ENCODE peak calls at places on chromosomes 2 and 18, in five cellular contexts. M is endodermal cell, H is GM12878, T is dorsolateral prefrontal cortex, I is left ventricle myocardium inferior. N is an unnamed sample.

GRCh38 chr2:16252251-16252650 is 311.9 kb downstream of the MYCN start:
- DNase-seq in H (no peak), M (peak; percentile 43), T (no peak), I (no peak), N (no peak)

GRCh38 chr2:98769784-98770183 is 38.9 kb upstream of the MGAT4A start:
- DNase-seq in T (no peak), I (no peak), H (no peak), M (no peak), N (no peak)

GRCh38 chr18:76496200-76496890 is 1.3 kb upstream of the ZNF516 start:
- DNase-seq in H (no peak), T (no peak), I (peak; percentile 67), M (peak; percentile 90), N (no peak)

GRCh38 chr2:30433902-30434301 is 13.1 kb upstream of the LCLAT1 start:
- DNase-seq in T (no peak), I (no peak), M (no peak), H (no peak), N (no peak)

GRCh38 chr2:26630669-26631360 is 10.4 kb downstream of the CIB4 start:
- DNase-seq in T (peak; percentile 12), H (no peak), I (no peak), M (peak; percentile 72), N (no peak)

GRCh38 chr18:32351014-32351413 is 119.7 kb downstream of the GAREM1 start:
- DNase-seq in I (no peak), M (no peak), H (no peak), T (no peak), N (no peak)

GRCh38 chr2:20374919-20375318 is 24.3 kb upstream of the PUM2 start:
- DNase-seq in I (no peak), M (no peak), H (no peak), T (no peak), N (no peak)

GRCh38 chr2:220512419-220512818 is 885.0 kb downstream of the SLC4A3 start:
- DNase-seq in T (no peak), I (no peak), M (no peak), H (no peak), N (no peak)

GRCh38 chr2:168890006-168890782 is at the start of gene SPC25:
- DNase-seq in M (peak; percentile 98), I (peak; percentile 85), T (peak; percentile 90), H (peak; percentile 82), N (peak; percentile 89)

GRCh38 chr2:7752291-7752690 is 835.1 kb downstream of the RNF144A start:
- DNase-seq in H (no peak), M (no peak), T (no peak), I (no peak), N (no peak)

GRCh38 chr18:63131106-63131943 is 188.2 kb downstream of the BCL2 start:
- DNase-seq in T (no peak), M (peak; percentile 81), I (no peak), H (no peak), N (peak; percentile 4)

GRCh38 chr18:12645751-12646203 is 12.1 kb downstream of the SPIRE1 start:
- DNase-seq in T (peak; percentile 67), I (peak; percentile 55), M (peak; percentile 49), H (no peak), N (no peak)

GRCh38 chr18:9526458-9526857 is 51.1 kb downstream of the RALBP1 start:
- DNase-seq in T (no peak), M (no peak), I (no peak), H (no peak), N (no peak)

GRCh38 chr2:168798076-168798887 is 4.2 kb upstream of the NOSTRIN start:
- DNase-seq in M (peak; percentile 78), H (no peak), T (no peak), I (peak; percentile 33), N (no peak)

GRCh38 chr2:127422631-127423475 is 4.6 kb downstream of the PROC start:
- DNase-seq in M (peak; percentile 85), I (no peak), T (no peak), H (no peak), N (no peak)

GRCh38 chr2:204357175-204357695 is 188.0 kb upstream of the PARD3B start:
- DNase-seq in I (no peak), T (no peak), M (no peak), H (no peak), N (no peak)

GRCh38 chr18:76130845-76131244 is 364.2 kb downstream of the ZNF516 start:
- DNase-seq in I (no peak), H (no peak), M (no peak), T (no peak), N (no peak)

GRCh38 chr2:157628532-157629415 is at the start of gene ACVR1C:
- DNase-seq in M (peak; percentile 97), I (peak; percentile 44), T (peak; percentile 81), H (no peak), N (peak; percentile 73)

GRCh38 chr18:55076643-55077218 is 117.5 kb upstream of the CCDC68 start:
- DNase-seq in I (no peak), M (no peak), T (no peak), H (no peak), N (no peak)

GRCh38 chr2:197926673-197927072 is 122.3 kb downstream of the PLCL1 start:
- DNase-seq in I (no peak), T (no peak), H (no peak), M (no peak), N (no peak)

GRCh38 chr18:54023471-54023870 is 201.0 kb downstream of the MBD2 start:
- DNase-seq in I (no peak), T (no peak), M (no peak), H (peak; percentile 4), N (no peak)

GRCh38 chr2:237980751-237981150 is 13.9 kb downstream of the UBE2F start:
- DNase-seq in M (no peak), H (no peak), I (no peak), T (no peak), N (no peak)

GRCh38 chr18:74283255-74283554 is 8.6 kb downstream of the CYB5A start:
- DNase-seq in I (no peak), H (no peak), M (no peak), T (no peak), N (no peak)

GRCh38 chr2:200758341-200758740 is 53.4 kb upstream of the BZW1 start:
- DNase-seq in M (no peak), I (no peak), H (no peak), T (no peak), N (no peak)
- H3K27ac ChIP-seq in M (no peak overlapping the region), I (no peak overlapping the region), H (no peak overlapping the region), T (no peak overlapping the region), N (no peak overlapping the region)

DNA sequence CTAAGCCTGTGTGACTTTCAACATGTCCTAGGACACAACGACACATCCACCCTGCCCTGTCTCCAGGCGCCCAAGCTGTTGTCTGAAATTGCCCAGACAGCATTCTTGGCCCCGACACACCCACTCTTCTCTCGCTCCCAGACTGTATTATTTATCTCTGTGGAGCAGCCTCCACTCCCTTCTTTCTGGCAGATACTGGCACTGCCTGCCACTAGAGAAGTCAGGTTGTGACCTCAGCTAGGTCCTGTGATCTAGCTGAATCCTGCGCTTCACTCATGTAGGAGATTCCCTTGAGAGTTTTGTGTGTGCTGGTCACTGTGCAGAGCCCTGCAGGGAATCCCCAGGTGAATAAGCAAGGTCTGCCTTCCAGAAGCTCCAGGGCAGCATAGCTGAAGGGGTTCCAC is 77.1 kb upstream of the TNP1 start:
- DNase-seq in M (no peak), H (no peak), I (peak; percentile 49), T (no peak), N (no peak)
- H3K27ac ChIP-seq in M (no peak overlapping the region), H (no peak overlapping the region), I (peak overlapping the region; percentile 53), T (no peak overlapping the region), N (no peak overlapping the region)

GRCh38 chr2:64205415-64205814 is 61.2 kb upstream of the PELI1 start:
- DNase-seq in M (no peak), H (no peak), I (no peak), T (no peak), N (no peak)
- H3K27ac ChIP-seq in M (no peak overlapping the region), H (peak overlapping the region; percentile 75), I (no peak overlapping the region), T (no peak overlapping the region), N (no peak overlapping the region)

DNA sequence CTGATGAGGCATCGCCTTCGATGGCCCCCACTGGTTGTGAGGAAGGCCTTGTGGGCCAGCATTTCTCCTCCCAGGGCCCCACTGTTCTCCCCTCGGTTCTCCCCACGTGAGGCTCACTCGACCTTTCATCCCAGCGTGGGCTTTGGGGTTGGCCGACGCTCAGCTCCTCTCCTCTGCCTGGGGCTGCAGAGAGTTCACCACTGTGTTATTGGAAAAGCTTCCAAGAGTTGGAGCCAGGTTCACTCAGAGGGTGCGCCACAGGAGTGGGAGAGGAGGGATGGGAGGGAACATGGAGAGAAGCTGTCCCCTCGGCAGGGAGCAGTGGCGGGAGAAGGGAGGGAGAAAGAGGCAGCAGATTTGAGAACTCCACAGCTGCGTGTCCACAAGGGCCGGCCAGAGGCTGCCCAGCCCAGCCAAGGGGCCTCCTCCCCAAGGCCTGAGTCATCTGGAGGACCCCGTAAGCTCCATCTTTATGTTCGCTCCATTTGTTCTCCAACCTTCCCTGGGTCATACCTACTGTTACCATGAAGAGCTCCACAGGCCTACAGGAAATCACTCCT is 197.2 kb upstream of the SMAD2 start:
- DNase-seq in I (no peak), M (peak; percentile 24), T (no peak), H (no peak), N (no peak)
- H3K27ac ChIP-seq in I (no peak overlapping the region), M (no peak overlapping the region), T (no peak overlapping the region), H (no peak overlapping the region), N (no peak overlapping the region)

N was measured in caudate nucleus.